ENCODE peak calls at places on chromosome 11, in ten cellular contexts. D is fibroblast of mammary gland, S is hepatocyte, B is stomach, P is neural crest cell, J is RWPE1, V is epithelial cell of esophagus, Z is HCT116, K is endothelial cell, H is mammary epithelial cell. C is an unnamed sample.

GRCh38 chr11:46520971-46521745 is 72.7 kb downstream of the AMBRA1 start:
- DNase-seq in Z (no peak), S (no peak), B (no peak), J (peak; percentile 60), P (no peak), H (peak; percentile 64), V (peak; percentile 70), K (no peak), D (peak; percentile 65), C (no peak)

GRCh38 chr11:12137938-12138731 is 27.7 kb downstream of the MICAL2 start:
- DNase-seq in D (peak; percentile 100), Z (no peak), B (no peak), S (no peak), P (no peak), J (no peak), H (peak; percentile 97), K (no peak), V (peak; percentile 87), C (no peak)

GRCh38 chr11:45052361-45052760 is 94.1 kb upstream of the PRDM11 start:
- DNase-seq in K (no peak), H (no peak), B (no peak), D (no peak), J (no peak), Z (no peak), P (no peak), S (no peak), V (no peak), C (no peak)

GRCh38 chr11:2300290-2300935 is 1.3 kb downstream of the C11orf21 start:
- DNase-seq in Z (no peak), J (no peak), D (no peak), S (no peak), V (no peak), H (no peak), K (no peak), B (peak; percentile 25), P (no peak), C (no peak)

GRCh38 chr11:33734441-33735165 is 1.6 kb downstream of the CD59 start:
- DNase-seq in P (no peak), K (no peak), H (peak; percentile 72), J (no peak), S (peak; percentile 25), B (peak; percentile 55), D (peak; percentile 59), V (peak; percentile 42), Z (no peak), C (peak; percentile 60)

GRCh38 chr11:120546312-120547205 is 35.0 kb downstream of the GRIK4 start:
- DNase-seq in P (no peak), B (peak; percentile 31), K (no peak), V (peak; percentile 92), H (peak; percentile 96), D (peak; percentile 95), S (peak; percentile 74), Z (peak; percentile 58), J (peak; percentile 88), C (peak; percentile 46)

GRCh38 chr11:66854231-66854661 is 2.6 kb upstream of the LRFN4 start:
- DNase-seq in J (no peak), S (no peak), V (no peak), B (no peak), K (no peak), H (no peak), D (no peak), P (no peak), Z (no peak), C (no peak)

GRCh38 chr11:3950996-3951662 is 95.7 kb downstream of the STIM1 start:
- DNase-seq in J (no peak), D (peak; percentile 35), B (no peak), S (peak; percentile 17), H (no peak), K (no peak), Z (no peak), P (no peak), V (no peak), C (no peak)

GRCh38 chr11:57567210-57567511 is 311 bp downstream of the UBE2L6 start:
- DNase-seq in H (peak; percentile 16), S (no peak), P (no peak), D (no peak), B (no peak), K (no peak), Z (no peak), J (peak; percentile 34), V (no peak), C (no peak)

GRCh38 chr11:57567512-57568329 is at the start of gene UBE2L6:
- DNase-seq in J (peak; percentile 82), Z (no peak), B (peak; percentile 85), P (peak; percentile 57), K (peak; percentile 91), H (no peak), D (peak; percentile 18), V (peak; percentile 26), S (peak; percentile 78), C (peak; percentile 63)

GRCh38 chr11:57566035-57566504 is 1.4 kb downstream of the UBE2L6 start:
- DNase-seq in J (peak; percentile 33), P (no peak), S (peak; percentile 59), Z (no peak), H (peak; percentile 37), B (peak; percentile 59), D (peak; percentile 58), K (no peak), V (peak; percentile 29), C (peak; percentile 23)

GRCh38 chr11:57566564-57567209 is 785 bp downstream of the UBE2L6 start:
- DNase-seq in S (no peak), J (no peak), V (no peak), Z (no peak), D (peak; percentile 55), K (no peak), H (no peak), B (no peak), P (no peak), C (no peak)

DNA sequence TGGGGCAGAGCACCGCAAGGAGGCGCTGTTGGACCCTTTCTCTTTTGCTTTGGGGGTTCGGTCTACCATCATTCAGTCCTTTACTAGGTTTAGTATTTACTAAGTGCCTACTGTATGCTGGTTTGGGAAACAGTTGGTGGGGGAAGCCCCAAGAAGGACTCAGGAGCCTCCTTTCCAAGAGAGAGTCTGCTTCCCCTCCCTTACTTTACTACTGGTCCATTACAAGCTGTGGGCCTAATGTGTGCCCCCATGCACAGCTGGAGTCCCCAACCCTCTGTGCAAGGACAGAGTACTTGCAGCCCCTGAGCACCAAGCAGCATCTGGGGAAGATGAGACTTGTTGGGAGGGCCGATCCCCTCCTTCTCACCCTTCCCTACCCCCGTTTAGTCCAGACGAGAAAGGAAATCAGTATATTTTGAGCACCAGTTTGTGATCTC is 876 bp upstream of the UBE2L6 start:
- DNase-seq in K (no peak), D (peak; percentile 80), P (peak; percentile 95), J (no peak), S (peak; percentile 91), B (no peak), V (peak; percentile 78), Z (peak; percentile 56), H (peak; percentile 68), C (peak; percentile 85)
- TF ChIP-seq CTCF in K (peak; percentile 84), D (peak; percentile 90), P (peak; percentile 98), J (peak; percentile 95), S (peak; percentile 92), B (peak; percentile 82), V (peak; percentile 92), Z (peak; percentile 90), H (peak; percentile 97), C (no peak)

DNA sequence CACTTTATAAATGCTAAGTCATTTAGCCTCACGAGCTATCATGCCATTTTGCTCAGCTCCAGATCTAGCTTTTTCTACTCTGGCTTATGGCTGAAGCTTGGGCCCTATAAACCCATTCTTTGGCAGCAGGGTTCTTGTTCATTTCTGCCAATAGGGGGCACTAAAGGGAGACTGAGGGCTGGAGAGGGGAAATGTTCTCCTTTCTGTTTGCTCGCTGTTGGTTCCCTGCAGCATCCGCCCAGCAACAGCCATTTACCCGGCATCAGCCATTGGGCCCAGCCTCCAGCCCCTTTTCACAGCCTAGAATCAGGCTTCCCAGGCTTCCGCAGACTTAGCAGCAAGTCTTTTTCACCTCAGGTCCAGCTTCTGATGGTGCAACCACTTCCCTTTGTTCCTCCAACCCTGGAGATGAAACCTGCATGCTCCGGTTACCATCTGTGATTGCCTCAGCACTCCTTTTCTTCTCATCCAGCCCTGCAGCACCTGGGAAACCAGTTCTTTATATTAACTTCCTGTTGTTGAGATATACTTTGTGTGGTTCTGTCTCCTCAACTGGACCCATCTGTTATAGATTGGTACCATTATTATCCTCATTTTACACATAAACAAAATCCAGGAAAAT is 4.2 kb upstream of the ME3 start:
- DNase-seq in J (no peak), V (peak; percentile 59), S (peak; percentile 32), H (no peak), Z (peak; percentile 33), P (no peak), D (no peak), B (no peak), K (peak; percentile 4), C (no peak)
- TF ChIP-seq CTCF in J (no peak), V (peak; percentile 39), S (peak; percentile 34), H (peak; percentile 40), Z (peak; percentile 45), P (peak; percentile 48), D (peak; percentile 48), B (no peak), K (peak; percentile 56), C (no peak)

DNA sequence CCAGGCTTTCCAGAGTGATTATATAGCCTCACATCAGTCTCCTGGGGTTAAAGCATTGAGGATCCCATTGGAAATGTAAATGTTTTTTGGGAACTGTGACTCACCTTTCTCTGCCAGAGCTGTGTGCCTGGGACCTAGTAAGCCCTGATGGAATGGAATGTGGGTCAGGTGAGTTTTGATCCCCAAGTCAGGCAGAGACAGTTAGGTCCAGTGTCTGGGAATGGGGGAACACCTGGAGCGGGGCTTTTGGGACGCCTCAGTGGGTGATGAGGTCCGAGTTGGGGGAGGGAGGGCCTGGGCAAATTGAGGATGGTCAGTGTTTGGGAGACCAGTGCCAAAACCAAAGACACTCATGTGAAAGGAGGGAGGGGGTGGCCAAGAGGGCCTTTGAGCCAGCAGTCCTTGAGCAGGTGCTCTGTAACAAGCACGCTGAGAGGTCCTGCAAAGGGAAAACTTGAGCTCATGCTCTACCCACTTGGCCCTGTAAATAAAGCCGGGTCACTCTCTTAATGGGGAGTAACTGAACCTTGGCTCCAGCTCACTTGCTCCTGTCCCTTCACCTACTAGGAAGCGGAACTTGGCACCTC is 104.7 kb downstream of the NAV2 start:
- DNase-seq in J (no peak), K (no peak), Z (no peak), V (no peak), P (no peak), B (peak; percentile 60), H (no peak), S (no peak), D (no peak), C (no peak)
- TF ChIP-seq CTCF in J (no peak), K (no peak), Z (no peak), V (no peak), P (no peak), B (no peak), H (no peak), S (no peak), D (no peak), C (no peak)

GRCh38 chr11:5547982-5548381 is 358 bp downstream of the OR52H1 start:
- DNase-seq in S (no peak), Z (no peak), D (no peak), K (no peak), H (no peak), V (no peak), J (no peak), P (no peak), B (no peak), C (no peak)

GRCh38 chr11:5550440-5551095 is 2.2 kb upstream of the OR52H1 start:
- DNase-seq in D (peak; percentile 83), P (no peak), H (peak; percentile 68), J (peak; percentile 62), S (no peak), V (peak; percentile 78), B (no peak), K (no peak), Z (peak; percentile 54), C (no peak)

GRCh38 chr11:5548440-5548839 is at the start of gene OR52H1:
- DNase-seq in Z (no peak), J (no peak), B (no peak), P (no peak), V (no peak), K (no peak), H (no peak), D (no peak), S (no peak), C (no peak)

GRCh38 chr11:5556596-5557188 is 8.4 kb upstream of the OR52H1 start:
- DNase-seq in S (no peak), V (no peak), K (no peak), D (no peak), B (no peak), J (no peak), H (no peak), Z (no peak), P (no peak), C (no peak)

DNA sequence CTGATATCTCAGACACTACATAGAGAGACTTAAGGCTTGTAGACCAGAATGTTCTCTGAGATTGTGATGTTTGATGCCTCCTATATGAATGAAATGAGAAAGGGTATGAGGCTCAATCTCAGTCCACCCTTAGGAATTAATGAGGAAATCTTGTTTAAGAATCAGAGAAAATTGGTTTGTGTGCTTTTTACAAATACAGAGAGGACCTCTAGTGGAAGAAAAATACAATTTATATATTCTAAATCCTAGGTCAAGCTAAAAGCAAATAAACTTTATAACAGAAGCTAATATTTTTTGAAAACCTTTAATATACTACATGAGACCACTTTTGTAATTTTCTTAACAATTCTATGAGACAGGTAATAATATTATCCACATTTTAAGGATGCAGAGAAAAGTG is 5.0 kb upstream of the OR52H1 start:
- DNase-seq in J (no peak), P (no peak), S (no peak), H (no peak), B (no peak), Z (no peak), D (peak; percentile 8), V (no peak), K (no peak), C (no peak)
- TF ChIP-seq CTCF in J (peak; percentile 19), P (peak; percentile 40), S (peak; percentile 29), H (peak; percentile 36), B (no peak), Z (peak; percentile 43), D (no peak), V (no peak), K (no peak), C (no peak)